ENCODE peak calls at places on chromosome 21, in four cellular contexts. One of them, this sample, is unnamed.

GRCh38 chr21:28436286-28436932 is 556.3 kb downstream of the LTN1 start:
- DNase-seq in WTC11: no peak
- DNase-seq in SK-N-SH: no peak
- DNase-seq in K562: no peak
- DNase-seq in this sample: no peak

GRCh38 chr21:23968722-23969647 is 1638.3 kb downstream of the MRPL39 start:
- DNase-seq in WTC11: peak
- DNase-seq in SK-N-SH: peak
- DNase-seq in K562: peak
- DNase-seq in this sample: peak

GRCh38 chr21:15549671-15550070 is 180.1 kb upstream of the USP25 start:
- DNase-seq in WTC11: no peak
- DNase-seq in SK-N-SH: no peak
- DNase-seq in K562: no peak
- DNase-seq in this sample: no peak

GRCh38 chr21:31623664-31624063 is 35.8 kb upstream of the SOD1 start:
- DNase-seq in WTC11: no peak
- DNase-seq in SK-N-SH: no peak
- DNase-seq in K562: peak
- DNase-seq in this sample: no peak

GRCh38 chr21:39055167-39055767 is 128.0 kb downstream of the PSMG1 start:
- DNase-seq in WTC11: no peak
- DNase-seq in SK-N-SH: no peak
- DNase-seq in K562: no peak
- DNase-seq in this sample: no peak

GRCh38 chr21:33799378-33800090 is 116.1 kb downstream of the ATP5PO start:
- DNase-seq in WTC11: no peak
- DNase-seq in SK-N-SH: no peak
- DNase-seq in K562: no peak
- DNase-seq in this sample: no peak

GRCh38 chr21:35020902-35021301 is 28.2 kb downstream of the RUNX1 start:
- DNase-seq in WTC11: no peak
- DNase-seq in SK-N-SH: no peak
- DNase-seq in K562: no peak
- DNase-seq in this sample: no peak

GRCh38 chr21:33973268-33973667 is 57.7 kb upstream of the ATP5PO start:
- DNase-seq in WTC11: no peak
- DNase-seq in SK-N-SH: no peak
- DNase-seq in K562: no peak
- DNase-seq in this sample: no peak

GRCh38 chr21:33078907-33079582 is 9.1 kb downstream of the OLIG1 start:
- DNase-seq in WTC11: no peak
- DNase-seq in SK-N-SH: no peak
- DNase-seq in K562: peak
- DNase-seq in this sample: peak

GRCh38 chr21:28615276-28615675 is 377.4 kb downstream of the LTN1 start:
- DNase-seq in WTC11: no peak
- DNase-seq in SK-N-SH: no peak
- DNase-seq in K562: no peak
- DNase-seq in this sample: no peak

GRCh38 chr21:15422761-15423160 is 307.0 kb upstream of the USP25 start:
- DNase-seq in WTC11: no peak
- DNase-seq in SK-N-SH: no peak
- DNase-seq in K562: no peak
- DNase-seq in this sample: no peak

GRCh38 chr21:34822209-34822608 is 153.4 kb downstream of the CLIC6 start:
- DNase-seq in WTC11: no peak
- DNase-seq in SK-N-SH: no peak
- DNase-seq in K562: no peak
- DNase-seq in this sample: no peak

DNA sequence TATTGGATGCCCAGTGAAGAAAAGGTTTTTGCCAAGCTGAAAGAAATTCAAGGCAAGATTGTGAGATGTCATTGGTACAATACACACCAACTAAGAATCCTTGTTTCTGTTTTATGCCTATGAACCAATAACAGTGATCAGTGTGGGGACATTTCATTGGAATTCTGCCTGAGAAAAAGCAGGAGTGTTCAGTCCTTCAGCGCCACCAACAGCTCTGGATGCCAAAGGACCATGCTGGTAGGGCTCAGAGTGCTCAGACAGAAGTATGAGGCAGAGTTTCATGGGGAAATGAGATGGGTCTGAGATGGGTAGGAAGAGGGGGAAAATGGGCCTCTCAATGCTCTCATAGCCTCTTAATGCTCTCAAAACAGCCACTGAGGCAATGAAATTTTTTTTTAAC is 56.5 kb downstream of the GABPA start:
- DNase-seq in WTC11: no peak
- DNase-seq in SK-N-SH: no peak
- DNase-seq in K562: no peak
- DNase-seq in this sample: no peak
- TF ChIP-seq USF1 in WTC11: no peak
- TF ChIP-seq USF1 in SK-N-SH: no peak
- TF ChIP-seq USF1 in K562: no peak
- TF ChIP-seq USF1 in this sample: no peak

GRCh38 chr21:42187976-42188653 is 30.8 kb upstream of the ABCG1 start:
- DNase-seq in WTC11: no peak
- DNase-seq in SK-N-SH: no peak
- DNase-seq in K562: no peak
- DNase-seq in this sample: peak
- TF ChIP-seq USF1 in WTC11: no peak
- TF ChIP-seq USF1 in SK-N-SH: no peak
- TF ChIP-seq USF1 in K562: no peak
- TF ChIP-seq USF1 in this sample: no peak

DNA sequence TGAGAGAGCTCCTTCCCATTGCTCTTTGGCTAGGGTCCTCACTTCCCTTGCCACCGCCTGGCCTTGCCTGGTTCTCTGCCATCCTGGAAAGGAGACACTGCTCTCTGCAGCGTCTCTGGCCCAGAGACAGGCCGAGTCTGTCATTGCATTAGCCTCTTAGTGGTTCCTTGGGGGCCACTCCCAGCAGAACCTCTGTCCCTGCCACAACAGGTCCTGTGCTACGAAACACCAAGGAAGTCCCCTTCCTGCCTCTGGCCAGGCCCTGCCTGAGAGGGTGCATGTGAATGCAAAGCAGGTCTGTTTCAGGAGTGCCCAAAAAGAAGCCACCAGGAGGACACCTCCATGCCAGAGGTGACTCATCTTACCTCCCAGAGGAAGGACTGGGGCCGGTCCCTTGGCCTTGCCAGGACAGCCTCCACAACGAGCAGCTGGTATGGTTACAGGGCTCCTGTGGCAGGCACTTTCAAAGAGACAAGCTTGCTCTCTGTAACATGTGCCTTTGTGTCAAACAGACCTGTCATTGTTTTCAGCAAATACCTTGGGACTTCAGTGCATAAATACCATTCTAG is 59.6 kb downstream of the VPS26C start:
- DNase-seq in WTC11: no peak
- DNase-seq in SK-N-SH: peak
- DNase-seq in K562: no peak
- DNase-seq in this sample: peak
- TF ChIP-seq USF1 in WTC11: no peak
- TF ChIP-seq USF1 in SK-N-SH: no peak
- TF ChIP-seq USF1 in K562: no peak
- TF ChIP-seq USF1 in this sample: no peak

GRCh38 chr21:26943916-26944315 is 23.0 kb downstream of the ADAMTS5 start:
- DNase-seq in WTC11: no peak
- DNase-seq in SK-N-SH: no peak
- DNase-seq in K562: no peak
- DNase-seq in this sample: no peak
- TF ChIP-seq USF1 in WTC11: no peak
- TF ChIP-seq USF1 in SK-N-SH: no peak
- TF ChIP-seq USF1 in K562: no peak
- TF ChIP-seq USF1 in this sample: no peak

GRCh38 chr21:43953028-43953427 is 59.1 kb upstream of the TRAPPC10 start:
- DNase-seq in WTC11: no peak
- DNase-seq in SK-N-SH: no peak
- DNase-seq in K562: no peak
- DNase-seq in this sample: no peak
- TF ChIP-seq USF1 in WTC11: no peak
- TF ChIP-seq USF1 in SK-N-SH: no peak
- TF ChIP-seq USF1 in K562: no peak
- TF ChIP-seq USF1 in this sample: no peak

GRCh38 chr21:46113497-46114176 is 15.7 kb downstream of the COL6A2 start:
- DNase-seq in WTC11: no peak
- DNase-seq in SK-N-SH: peak
- DNase-seq in K562: no peak
- DNase-seq in this sample: no peak
- TF ChIP-seq USF1 in WTC11: no peak
- TF ChIP-seq USF1 in SK-N-SH: no peak
- TF ChIP-seq USF1 in K562: no peak
- TF ChIP-seq USF1 in this sample: no peak

GRCh38 chr21:43984905-43985689 is 27.0 kb upstream of the TRAPPC10 start:
- DNase-seq in WTC11: no peak
- DNase-seq in SK-N-SH: peak
- DNase-seq in K562: no peak
- DNase-seq in this sample: no peak

GRCh38 chr21:43987509-43987908 is 24.6 kb upstream of the TRAPPC10 start:
- DNase-seq in WTC11: no peak
- DNase-seq in SK-N-SH: peak
- DNase-seq in K562: no peak
- DNase-seq in this sample: no peak

GRCh38 chr21:43985690-43986251 is 26.3 kb upstream of the TRAPPC10 start:
- DNase-seq in WTC11: peak
- DNase-seq in SK-N-SH: peak
- DNase-seq in K562: peak
- DNase-seq in this sample: no peak

GRCh38 chr21:43988016-43988415 is 24.1 kb upstream of the TRAPPC10 start:
- DNase-seq in WTC11: no peak
- DNase-seq in SK-N-SH: peak
- DNase-seq in K562: no peak
- DNase-seq in this sample: no peak

DNA sequence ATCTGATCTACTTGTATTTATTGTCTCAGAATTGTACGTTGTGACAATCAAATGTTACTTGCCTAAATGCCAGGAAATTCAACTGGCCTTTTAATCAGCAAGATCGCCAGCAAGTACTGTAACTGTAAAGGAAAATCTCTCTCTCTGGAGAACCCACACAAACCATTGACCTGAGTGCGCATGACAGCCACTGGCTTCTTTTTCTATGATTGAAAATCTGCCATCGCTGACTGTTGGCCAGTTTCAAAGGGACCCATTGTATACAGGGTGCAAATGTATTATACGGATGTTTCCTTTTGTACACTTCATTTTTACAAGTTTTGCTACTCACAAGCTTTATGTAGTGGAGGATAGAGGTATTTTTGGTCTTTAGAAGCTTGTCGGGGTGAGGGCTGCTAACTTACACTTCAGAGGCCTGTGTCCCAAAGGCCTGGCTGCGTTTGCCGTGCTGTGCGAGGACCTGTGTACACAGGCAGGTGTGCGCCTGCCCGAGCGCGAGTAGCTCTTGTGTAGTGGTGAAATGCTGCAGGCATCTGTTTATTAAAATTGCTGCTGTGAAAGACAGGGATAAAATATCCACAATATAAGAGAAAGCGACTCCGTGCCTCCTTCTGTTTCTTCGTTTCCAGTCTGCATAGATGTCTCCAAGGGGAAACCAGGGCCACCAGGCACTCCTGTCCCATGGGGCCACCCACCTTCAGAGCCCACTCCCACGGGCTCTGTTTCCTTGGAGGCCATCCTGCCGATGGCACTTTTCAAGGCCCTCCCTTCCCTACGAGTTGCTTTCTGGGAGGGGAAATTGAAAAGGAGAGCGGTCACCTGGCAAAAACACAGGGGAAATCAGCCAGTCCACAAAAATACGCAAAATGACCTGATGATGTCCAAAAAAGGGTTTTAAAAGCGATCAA is 25.3 kb upstream of the TRAPPC10 start:
- DNase-seq in WTC11: no peak
- DNase-seq in SK-N-SH: peak
- DNase-seq in K562: no peak
- DNase-seq in this sample: no peak
- TF ChIP-seq USF1 in WTC11: no peak
- TF ChIP-seq USF1 in SK-N-SH: no peak
- TF ChIP-seq USF1 in K562: no peak
- TF ChIP-seq USF1 in this sample: no peak

GRCh38 chr21:41874611-41875010 is 4.5 kb downstream of the PRDM15 start:
- DNase-seq in WTC11: no peak
- DNase-seq in SK-N-SH: no peak
- DNase-seq in K562: no peak
- DNase-seq in this sample: no peak

GRCh38 chr21:41877901-41878830 is 978 bp downstream of the PRDM15 start:
- DNase-seq in WTC11: peak
- DNase-seq in SK-N-SH: peak
- DNase-seq in K562: peak
- DNase-seq in this sample: no peak

GRCh38 chr21:41876928-41877652 is 2.1 kb downstream of the PRDM15 start:
- DNase-seq in WTC11: no peak
- DNase-seq in SK-N-SH: no peak
- DNase-seq in K562: no peak
- DNase-seq in this sample: no peak

GRCh38 chr21:41875086-41875485 is 4.1 kb downstream of the PRDM15 start:
- DNase-seq in WTC11: no peak
- DNase-seq in SK-N-SH: no peak
- DNase-seq in K562: no peak
- DNase-seq in this sample: no peak

GRCh38 chr21:41876396-41876795 is 2.7 kb downstream of the PRDM15 start:
- DNase-seq in WTC11: no peak
- DNase-seq in SK-N-SH: no peak
- DNase-seq in K562: no peak
- DNase-seq in this sample: no peak
- TF ChIP-seq USF1 in WTC11: no peak
- TF ChIP-seq USF1 in SK-N-SH: no peak
- TF ChIP-seq USF1 in K562: no peak
- TF ChIP-seq USF1 in this sample: no peak

GRCh38 chr21:44800103-44800502 is 1.5 kb downstream of the UBE2G2 start:
- DNase-seq in WTC11: no peak
- DNase-seq in SK-N-SH: peak
- DNase-seq in K562: no peak
- DNase-seq in this sample: no peak

GRCh38 chr21:44802396-44803153 is 955 bp upstream of the UBE2G2 start:
- DNase-seq in WTC11: no peak
- DNase-seq in SK-N-SH: peak
- DNase-seq in K562: peak
- DNase-seq in this sample: no peak

GRCh38 chr21:44801468-44802395 is at the start of gene UBE2G2:
- DNase-seq in WTC11: peak
- DNase-seq in SK-N-SH: peak
- DNase-seq in K562: peak
- DNase-seq in this sample: no peak

GRCh38 chr21:44803651-44804050 is 2.0 kb upstream of the UBE2G2 start:
- DNase-seq in WTC11: no peak
- DNase-seq in SK-N-SH: no peak
- DNase-seq in K562: no peak
- DNase-seq in this sample: no peak

DNA sequence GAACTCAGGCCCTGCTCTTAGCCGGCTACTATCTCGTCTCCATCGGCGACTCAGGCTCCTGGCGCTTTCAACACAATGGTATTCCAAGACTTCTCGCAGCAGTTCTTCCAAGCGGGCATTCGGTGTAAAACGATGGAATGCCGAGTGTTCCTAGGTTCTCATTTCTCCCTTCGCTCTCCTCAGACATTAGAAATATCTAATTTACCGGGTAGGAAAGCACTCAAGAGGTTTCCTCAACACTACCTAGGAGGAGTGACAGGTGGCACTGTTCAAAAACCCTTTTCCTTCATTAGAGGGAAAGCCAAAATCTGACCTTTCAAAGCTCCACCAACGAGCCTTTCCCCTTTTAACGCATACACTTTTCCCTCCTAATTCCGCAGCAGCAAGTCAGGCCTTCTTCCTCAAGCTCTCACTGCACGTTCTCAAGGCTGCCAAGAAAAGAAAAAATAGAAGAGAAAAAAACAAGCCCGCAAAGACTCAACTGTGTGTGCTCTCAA is 601 bp downstream of the UBE2G2 start:
- DNase-seq in WTC11: no peak
- DNase-seq in SK-N-SH: peak
- DNase-seq in K562: peak
- DNase-seq in this sample: no peak
- TF ChIP-seq USF1 in WTC11: no peak
- TF ChIP-seq USF1 in SK-N-SH: no peak
- TF ChIP-seq USF1 in K562: no peak
- TF ChIP-seq USF1 in this sample: no peak